ENCODE peak calls at places on chromosomes 3 and 15, in five cellular contexts. One of them, this sample, is unnamed.

GRCh38 chr3:32713181-32713580 is 28.2 kb downstream of the CNOT10 start:
- DNase-seq in heart right ventricle: no peak
- DNase-seq in ascending aorta: no peak
- DNase-seq in brain microvascular endothelial cell: no peak
- DNase-seq in tibial nerve: no peak
- DNase-seq in this sample: no peak

GRCh38 chr15:65411470-65412071 is 11.2 kb downstream of the IGDCC4 start:
- DNase-seq in tibial nerve: no peak
- DNase-seq in brain microvascular endothelial cell: no peak
- DNase-seq in heart right ventricle: no peak
- DNase-seq in ascending aorta: no peak
- DNase-seq in this sample: no peak

GRCh38 chr15:87764461-87765236 is 491.9 kb downstream of the NTRK3 start:
- DNase-seq in tibial nerve: no peak
- DNase-seq in ascending aorta: no peak
- DNase-seq in heart right ventricle: no peak
- DNase-seq in brain microvascular endothelial cell: peak; percentile 33
- DNase-seq in this sample: no peak

GRCh38 chr3:46293991-46294833 is 52.0 kb downstream of the CCR3 start:
- DNase-seq in tibial nerve: no peak
- DNase-seq in brain microvascular endothelial cell: no peak
- DNase-seq in heart right ventricle: no peak
- DNase-seq in ascending aorta: no peak
- DNase-seq in this sample: no peak

GRCh38 chr3:87491843-87492242 is 215.5 kb upstream of the POU1F1 start:
- DNase-seq in ascending aorta: no peak
- DNase-seq in brain microvascular endothelial cell: no peak
- DNase-seq in tibial nerve: no peak
- DNase-seq in heart right ventricle: no peak
- DNase-seq in this sample: no peak

GRCh38 chr15:77002954-77003912 is 8.3 kb downstream of the PSTPIP1 start:
- DNase-seq in tibial nerve: peak; percentile 52
- DNase-seq in brain microvascular endothelial cell: no peak
- DNase-seq in ascending aorta: no peak
- DNase-seq in heart right ventricle: no peak
- DNase-seq in this sample: no peak

GRCh38 chr15:59116141-59116540 is 11.2 kb downstream of the CCNB2 start:
- DNase-seq in ascending aorta: no peak
- DNase-seq in brain microvascular endothelial cell: no peak
- DNase-seq in tibial nerve: no peak
- DNase-seq in heart right ventricle: no peak
- DNase-seq in this sample: no peak

GRCh38 chr15:95132774-95133173 is 901.4 kb downstream of the MCTP2 start:
- DNase-seq in tibial nerve: no peak
- DNase-seq in brain microvascular endothelial cell: peak; percentile 92
- DNase-seq in ascending aorta: no peak
- DNase-seq in heart right ventricle: no peak
- DNase-seq in this sample: no peak

GRCh38 chr3:170524072-170524471 is 61.8 kb downstream of the SLC7A14 start:
- DNase-seq in ascending aorta: no peak
- DNase-seq in brain microvascular endothelial cell: peak; percentile 12
- DNase-seq in tibial nerve: no peak
- DNase-seq in heart right ventricle: no peak
- DNase-seq in this sample: no peak

GRCh38 chr3:172627057-172627809 is 83.6 kb downstream of the NCEH1 start:
- DNase-seq in brain microvascular endothelial cell: no peak
- DNase-seq in heart right ventricle: no peak
- DNase-seq in tibial nerve: no peak
- DNase-seq in ascending aorta: no peak
- DNase-seq in this sample: no peak

GRCh38 chr15:75436861-75437260 is 14.6 kb downstream of the SIN3A start:
- DNase-seq in tibial nerve: no peak
- DNase-seq in heart right ventricle: no peak
- DNase-seq in brain microvascular endothelial cell: no peak
- DNase-seq in ascending aorta: no peak
- DNase-seq in this sample: no peak

GRCh38 chr3:79729096-79729495 is 38.7 kb downstream of the ROBO1 start:
- DNase-seq in ascending aorta: no peak
- DNase-seq in tibial nerve: peak; percentile 14
- DNase-seq in heart right ventricle: peak; percentile 11
- DNase-seq in brain microvascular endothelial cell: peak; percentile 85
- DNase-seq in this sample: no peak

GRCh38 chr15:38690221-38690620 is 125.6 kb upstream of the RASGRP1 start:
- DNase-seq in ascending aorta: no peak
- DNase-seq in brain microvascular endothelial cell: no peak
- DNase-seq in tibial nerve: no peak
- DNase-seq in heart right ventricle: no peak
- DNase-seq in this sample: no peak

GRCh38 chr3:108125550-108126071 is 34.8 kb upstream of the CD47 start:
- DNase-seq in brain microvascular endothelial cell: no peak
- DNase-seq in ascending aorta: no peak
- DNase-seq in tibial nerve: no peak
- DNase-seq in heart right ventricle: no peak
- DNase-seq in this sample: no peak

GRCh38 chr3:29183346-29184087 is 97.4 kb upstream of the RBMS3 start:
- DNase-seq in ascending aorta: no peak
- DNase-seq in tibial nerve: no peak
- DNase-seq in heart right ventricle: no peak
- DNase-seq in brain microvascular endothelial cell: peak; percentile 76
- DNase-seq in this sample: no peak

GRCh38 chr3:46393554-46394434 is 13.1 kb downstream of the CCR5AS start:
- DNase-seq in brain microvascular endothelial cell: no peak
- DNase-seq in heart right ventricle: no peak
- DNase-seq in ascending aorta: no peak
- DNase-seq in tibial nerve: no peak
- DNase-seq in this sample: no peak

GRCh38 chr3:125240496-125240895 is 27.9 kb upstream of the SLC12A8 start:
- DNase-seq in brain microvascular endothelial cell: peak; percentile 23
- DNase-seq in tibial nerve: no peak
- DNase-seq in ascending aorta: no peak
- DNase-seq in heart right ventricle: no peak
- DNase-seq in this sample: no peak

GRCh38 chr3:59749291-59749690 is 699.5 kb upstream of the CFAP20DC start:
- DNase-seq in brain microvascular endothelial cell: no peak
- DNase-seq in heart right ventricle: no peak
- DNase-seq in ascending aorta: no peak
- DNase-seq in tibial nerve: peak; percentile 19
- DNase-seq in this sample: no peak

GRCh38 chr15:63915209-63915887 is 81.6 kb upstream of the HERC1 start:
- DNase-seq in ascending aorta: no peak
- DNase-seq in brain microvascular endothelial cell: no peak
- DNase-seq in heart right ventricle: no peak
- DNase-seq in tibial nerve: no peak
- DNase-seq in this sample: no peak

GRCh38 chr15:52808441-52808840 is 18.3 kb upstream of the ONECUT1 start:
- DNase-seq in brain microvascular endothelial cell: no peak
- DNase-seq in tibial nerve: no peak
- DNase-seq in ascending aorta: no peak
- DNase-seq in heart right ventricle: no peak
- DNase-seq in this sample: no peak
- H3K27me3 ChIP-seq in brain microvascular endothelial cell: peaks cover 40% of the 10 kb centered on the region
- H3K27me3 ChIP-seq in tibial nerve: peaks cover 98% of the 10 kb centered on the region
- H3K27me3 ChIP-seq in ascending aorta: peaks cover 11% of the 10 kb centered on the region
- H3K27me3 ChIP-seq in heart right ventricle: peaks cover 100% of the 10 kb centered on the region
- H3K27me3 ChIP-seq in this sample: peaks cover 44% of the 10 kb centered on the region

GRCh38 chr15:99485992-99486370 is 79.8 kb upstream of the MEF2A start:
- DNase-seq in ascending aorta: no peak
- DNase-seq in tibial nerve: no peak
- DNase-seq in brain microvascular endothelial cell: no peak
- DNase-seq in heart right ventricle: no peak
- DNase-seq in this sample: no peak
- H3K4me3 ChIP-seq in ascending aorta: peak overlapping the region; percentile 40
- H3K4me3 ChIP-seq in tibial nerve: peak overlapping the region; percentile 54
- H3K4me3 ChIP-seq in brain microvascular endothelial cell: peak overlapping the region; percentile 53
- H3K4me3 ChIP-seq in heart right ventricle: peak overlapping the region; percentile 48
- H3K4me3 ChIP-seq in this sample: peak overlapping the region; percentile 30

DNA sequence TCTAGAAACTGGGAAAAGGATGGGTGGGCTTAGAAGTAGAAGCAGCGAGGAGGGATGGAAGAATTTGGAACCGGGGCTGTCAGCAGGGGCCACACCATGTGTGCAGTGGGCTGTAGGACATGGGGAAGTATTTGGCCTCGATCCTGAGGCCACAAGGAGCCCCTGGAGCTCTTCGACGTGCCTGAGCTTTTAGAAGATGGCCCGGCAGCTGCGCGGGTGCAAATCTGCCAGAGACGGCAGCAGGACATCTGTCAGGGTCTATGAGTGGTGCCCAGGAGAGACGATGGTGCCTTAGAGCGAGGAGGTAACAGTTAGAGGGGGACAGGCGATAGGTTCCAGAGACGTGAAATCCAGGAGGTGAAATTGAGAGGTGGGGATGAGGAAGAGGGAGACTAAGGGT is 321.1 kb downstream of the UACA start:
- DNase-seq in heart right ventricle: no peak
- DNase-seq in tibial nerve: no peak
- DNase-seq in ascending aorta: no peak
- DNase-seq in brain microvascular endothelial cell: no peak
- DNase-seq in this sample: no peak
- H3K27me3 ChIP-seq in heart right ventricle: peaks cover 57% of the 10 kb centered on the region
- H3K27me3 ChIP-seq in tibial nerve: no peaks in the 10 kb centered on the region
- H3K27me3 ChIP-seq in ascending aorta: no peaks in the 10 kb centered on the region
- H3K27me3 ChIP-seq in brain microvascular endothelial cell: peaks cover 61% of the 10 kb centered on the region
- H3K27me3 ChIP-seq in this sample: no peaks in the 10 kb centered on the region

GRCh38 chr15:23565395-23566069 is at the start of gene MKRN3:
- DNase-seq in ascending aorta: no peak
- DNase-seq in brain microvascular endothelial cell: no peak
- DNase-seq in heart right ventricle: peak; percentile 14
- DNase-seq in tibial nerve: no peak
- DNase-seq in this sample: no peak
- H3K4me3 ChIP-seq in ascending aorta: no peak within 1 kb of the TSS
- H3K4me3 ChIP-seq in brain microvascular endothelial cell: peak within 1 kb of the TSS; percentile 41
- H3K4me3 ChIP-seq in heart right ventricle: peak within 1 kb of the TSS; percentile 22
- H3K4me3 ChIP-seq in tibial nerve: peak within 1 kb of the TSS; percentile 41
- H3K4me3 ChIP-seq in this sample: no peak within 1 kb of the TSS

GRCh38 chr3:198093082-198093679 is 133.2 kb downstream of the LMLN start:
- DNase-seq in heart right ventricle: no peak
- DNase-seq in tibial nerve: no peak
- DNase-seq in brain microvascular endothelial cell: no peak
- DNase-seq in ascending aorta: no peak
- DNase-seq in this sample: no peak

GRCh38 chr3:198088421-198088955 is 128.5 kb downstream of the LMLN start:
- DNase-seq in heart right ventricle: no peak
- DNase-seq in tibial nerve: no peak
- DNase-seq in brain microvascular endothelial cell: no peak
- DNase-seq in ascending aorta: no peak
- DNase-seq in this sample: no peak

GRCh38 chr3:198092276-198092675 is 132.3 kb downstream of the LMLN start:
- DNase-seq in brain microvascular endothelial cell: no peak
- DNase-seq in ascending aorta: no peak
- DNase-seq in tibial nerve: no peak
- DNase-seq in heart right ventricle: no peak
- DNase-seq in this sample: no peak

GRCh38 chr3:198096015-198096414 is 136.0 kb downstream of the LMLN start:
- DNase-seq in tibial nerve: no peak
- DNase-seq in ascending aorta: no peak
- DNase-seq in brain microvascular endothelial cell: no peak
- DNase-seq in heart right ventricle: no peak
- DNase-seq in this sample: no peak

DNA sequence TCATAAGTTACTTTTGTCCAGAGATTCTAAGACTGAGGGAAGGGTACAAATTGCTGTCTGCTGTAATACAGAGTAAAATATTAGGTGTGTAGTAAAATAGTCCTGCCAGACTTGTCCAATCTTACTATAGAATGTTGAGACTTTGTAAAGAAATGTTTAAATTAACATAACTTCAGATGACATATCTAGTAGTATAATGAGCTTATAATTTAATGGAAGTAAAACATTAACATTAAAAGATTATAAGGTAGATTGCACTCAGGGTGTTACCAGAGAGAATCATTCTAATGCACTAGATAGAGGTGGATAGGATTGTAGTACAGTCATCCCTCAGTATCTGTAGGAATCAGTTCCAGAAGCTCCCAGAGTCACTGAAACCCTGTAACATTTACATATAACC is 130.8 kb downstream of the LMLN start:
- DNase-seq in brain microvascular endothelial cell: no peak
- DNase-seq in tibial nerve: no peak
- DNase-seq in heart right ventricle: no peak
- DNase-seq in ascending aorta: no peak
- DNase-seq in this sample: no peak
- H3K27me3 ChIP-seq in brain microvascular endothelial cell: peaks cover 4% of the 10 kb centered on the region
- H3K27me3 ChIP-seq in tibial nerve: peaks cover 69% of the 10 kb centered on the region
- H3K27me3 ChIP-seq in heart right ventricle: peaks cover 97% of the 10 kb centered on the region
- H3K27me3 ChIP-seq in ascending aorta: no peaks in the 10 kb centered on the region
- H3K27me3 ChIP-seq in this sample: no peaks in the 10 kb centered on the region

GRCh38 chr3:2099779-2100191 is 1.1 kb downstream of the CNTN4 start:
- DNase-seq in ascending aorta: no peak
- DNase-seq in brain microvascular endothelial cell: no peak
- DNase-seq in tibial nerve: no peak
- DNase-seq in heart right ventricle: no peak
- DNase-seq in this sample: no peak

GRCh38 chr3:2098398-2099027 is at the start of gene CNTN4:
- DNase-seq in tibial nerve: peak; percentile 46
- DNase-seq in brain microvascular endothelial cell: no peak
- DNase-seq in heart right ventricle: peak; percentile 54
- DNase-seq in ascending aorta: peak; percentile 23
- DNase-seq in this sample: peak; percentile 63

GRCh38 chr3:2096196-2096595 is 2.5 kb upstream of the CNTN4 start:
- DNase-seq in ascending aorta: no peak
- DNase-seq in heart right ventricle: no peak
- DNase-seq in brain microvascular endothelial cell: no peak
- DNase-seq in tibial nerve: no peak
- DNase-seq in this sample: no peak

GRCh38 chr3:2099028-2099671 is 484 bp downstream of the CNTN4 start:
- DNase-seq in ascending aorta: no peak
- DNase-seq in brain microvascular endothelial cell: no peak
- DNase-seq in tibial nerve: no peak
- DNase-seq in heart right ventricle: no peak
- DNase-seq in this sample: peak; percentile 21

DNA sequence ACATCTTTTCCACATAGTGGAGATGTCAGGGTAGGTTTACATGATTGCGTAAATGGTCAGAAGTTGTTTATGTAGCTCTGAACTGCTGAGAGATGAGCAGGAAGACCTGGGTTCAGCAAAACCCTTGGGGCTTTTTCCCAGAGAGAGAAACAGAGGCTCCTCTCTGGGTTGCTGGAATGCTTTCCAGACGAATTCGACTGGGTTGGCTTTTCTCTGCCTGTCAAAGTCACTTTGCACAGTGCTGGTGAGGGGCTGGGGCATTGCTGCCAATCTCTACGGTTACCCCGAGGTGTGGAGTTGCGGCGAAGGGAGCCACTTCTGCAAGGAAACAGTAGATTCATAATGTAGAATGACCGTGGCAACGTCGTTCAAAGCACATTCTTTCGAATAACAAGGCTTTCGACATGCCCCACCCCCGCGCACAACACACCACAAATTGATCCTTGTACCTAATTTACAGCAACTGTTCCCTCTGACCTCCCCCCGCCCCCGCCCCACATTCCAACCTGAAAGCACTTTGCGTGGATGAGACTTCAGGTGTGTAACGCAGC is 950 bp upstream of the CNTN4 start:
- DNase-seq in tibial nerve: no peak
- DNase-seq in brain microvascular endothelial cell: no peak
- DNase-seq in heart right ventricle: no peak
- DNase-seq in ascending aorta: no peak
- DNase-seq in this sample: no peak
- H3K4me3 ChIP-seq in tibial nerve: peak overlapping the region; percentile 85
- H3K4me3 ChIP-seq in brain microvascular endothelial cell: no peak overlapping the region
- H3K4me3 ChIP-seq in heart right ventricle: peak overlapping the region; percentile 60
- H3K4me3 ChIP-seq in ascending aorta: peak overlapping the region; percentile 51
- H3K4me3 ChIP-seq in this sample: peak overlapping the region; percentile 53